ENCODE peak calls at places on chromosomes 6 and 20, in ten cellular contexts. One of them, this sample, is unnamed.

GRCh38 chr6:130997061-130997753 is 65.8 kb downstream of the EPB41L2 start:
- DNase-seq in HS-27A: peak; percentile 36
- DNase-seq in HFF-Myc: no peak
- DNase-seq in AG20443: peak; percentile 20
- DNase-seq in left ventricle myocardium inferior: no peak
- DNase-seq in GM12865: no peak
- DNase-seq in caudate nucleus: no peak
- DNase-seq in cardiac muscle cell: peak; percentile 36
- DNase-seq in RWPE1: no peak
- DNase-seq in NCI-H226: peak; percentile 46
- DNase-seq in this sample: peak; percentile 17

GRCh38 chr20:9503530-9504251 is 10.7 kb upstream of the LAMP5 start:
- DNase-seq in HFF-Myc: peak; percentile 24
- DNase-seq in cardiac muscle cell: peak; percentile 25
- DNase-seq in HS-27A: no peak
- DNase-seq in RWPE1: no peak
- DNase-seq in AG20443: peak; percentile 37
- DNase-seq in caudate nucleus: no peak
- DNase-seq in NCI-H226: no peak
- DNase-seq in left ventricle myocardium inferior: no peak
- DNase-seq in GM12865: peak; percentile 39
- DNase-seq in this sample: no peak

GRCh38 chr20:34637245-34638185 is 39.4 kb downstream of the PIGU start:
- DNase-seq in caudate nucleus: peak; percentile 16
- DNase-seq in RWPE1: no peak
- DNase-seq in AG20443: peak; percentile 86
- DNase-seq in left ventricle myocardium inferior: no peak
- DNase-seq in HFF-Myc: no peak
- DNase-seq in HS-27A: no peak
- DNase-seq in NCI-H226: no peak
- DNase-seq in cardiac muscle cell: no peak
- DNase-seq in GM12865: no peak
- DNase-seq in this sample: no peak

GRCh38 chr20:9306521-9306920 is 207.9 kb upstream of the LAMP5 start:
- DNase-seq in HS-27A: no peak
- DNase-seq in AG20443: no peak
- DNase-seq in left ventricle myocardium inferior: no peak
- DNase-seq in RWPE1: peak; percentile 76
- DNase-seq in NCI-H226: peak; percentile 62
- DNase-seq in HFF-Myc: peak; percentile 43
- DNase-seq in caudate nucleus: no peak
- DNase-seq in cardiac muscle cell: no peak
- DNase-seq in GM12865: no peak
- DNase-seq in this sample: no peak

GRCh38 chr6:159904497-159904911 is 13.7 kb downstream of the MAS1 start:
- DNase-seq in NCI-H226: no peak
- DNase-seq in HFF-Myc: no peak
- DNase-seq in caudate nucleus: no peak
- DNase-seq in GM12865: peak; percentile 44
- DNase-seq in cardiac muscle cell: no peak
- DNase-seq in AG20443: no peak
- DNase-seq in RWPE1: no peak
- DNase-seq in left ventricle myocardium inferior: no peak
- DNase-seq in HS-27A: no peak
- DNase-seq in this sample: no peak

GRCh38 chr20:53826597-53827291 is 233.1 kb upstream of the ZNF217 start:
- DNase-seq in caudate nucleus: no peak
- DNase-seq in AG20443: no peak
- DNase-seq in NCI-H226: no peak
- DNase-seq in left ventricle myocardium inferior: no peak
- DNase-seq in GM12865: peak; percentile 75
- DNase-seq in RWPE1: no peak
- DNase-seq in HFF-Myc: no peak
- DNase-seq in cardiac muscle cell: no peak
- DNase-seq in HS-27A: no peak
- DNase-seq in this sample: no peak

GRCh38 chr20:50572922-50573777 is 63.0 kb downstream of the PTPN1 start:
- DNase-seq in HS-27A: peak; percentile 55
- DNase-seq in HFF-Myc: no peak
- DNase-seq in GM12865: no peak
- DNase-seq in left ventricle myocardium inferior: peak; percentile 60
- DNase-seq in RWPE1: no peak
- DNase-seq in AG20443: peak; percentile 75
- DNase-seq in NCI-H226: peak; percentile 41
- DNase-seq in cardiac muscle cell: peak; percentile 9
- DNase-seq in caudate nucleus: peak; percentile 25
- DNase-seq in this sample: no peak

GRCh38 chr6:143248359-143248758 is 187.7 kb downstream of the AIG1 start:
- DNase-seq in GM12865: no peak
- DNase-seq in NCI-H226: no peak
- DNase-seq in left ventricle myocardium inferior: no peak
- DNase-seq in HS-27A: no peak
- DNase-seq in HFF-Myc: no peak
- DNase-seq in cardiac muscle cell: no peak
- DNase-seq in AG20443: no peak
- DNase-seq in caudate nucleus: no peak
- DNase-seq in RWPE1: no peak
- DNase-seq in this sample: no peak

GRCh38 chr6:14880052-14880451 is 365.8 kb upstream of the JARID2 start:
- DNase-seq in RWPE1: no peak
- DNase-seq in HFF-Myc: no peak
- DNase-seq in GM12865: no peak
- DNase-seq in cardiac muscle cell: no peak
- DNase-seq in HS-27A: no peak
- DNase-seq in AG20443: no peak
- DNase-seq in NCI-H226: no peak
- DNase-seq in left ventricle myocardium inferior: no peak
- DNase-seq in caudate nucleus: no peak
- DNase-seq in this sample: no peak

This sample was measured in neuronal stem cell.